ENCODE peak calls at places on chromosomes 6 and 20, in four cellular contexts. M, U, E and R are unnamed samples.

GRCh38 chr20:2998728-2999127 is 44.7 kb upstream of the GNRH2 start:
- DNase-seq in M (no peak), U (no peak), E (no peak), R (no peak)

GRCh38 chr20:2042400-2042799 is 48.5 kb upstream of the PDYN start:
- DNase-seq in M (no peak), U (no peak), E (no peak), R (no peak)

GRCh38 chr20:62770111-62770910 is 26.0 kb upstream of the MRGBP start:
- DNase-seq in M (no peak), U (no peak), E (no peak), R (no peak)

GRCh38 chr6:154112181-154112809 is 73.3 kb downstream of the OPRM1 start:
- DNase-seq in M (no peak), U (no peak), E (no peak), R (no peak)

GRCh38 chr6:30754631-30755030 is 10.3 kb upstream of the IER3 start:
- DNase-seq in M (no peak), U (no peak), E (no peak), R (no peak)

GRCh38 chr20:31909253-31910070 is 39.0 kb downstream of the TTLL9 start:
- DNase-seq in M (no peak), U (no peak), E (no peak), R (no peak)

GRCh38 chr20:40489886-40490285 is 199.2 kb downstream of the MAFB start:
- DNase-seq in M (no peak), U (no peak), E (no peak), R (no peak)

GRCh38 chr20:49887251-49887827 is 28.0 kb downstream of the SPATA2 start:
- DNase-seq in M (no peak), U (no peak), E (no peak), R (no peak)

GRCh38 chr6:44043036-44043478 is 84.2 kb downstream of the MRPL14 start:
- DNase-seq in M (no peak), U (no peak), E (no peak), R (no peak)

GRCh38 chr20:36097331-36097730 is 57.2 kb upstream of the EPB41L1 start:
- DNase-seq in M (no peak), U (no peak), E (no peak), R (no peak)

GRCh38 chr6:169807699-169808607 is 56.5 kb downstream of the ERMARD start:
- DNase-seq in M (no peak), U (no peak), E (no peak), R (no peak)

GRCh38 chr6:104087765-104088164 is 772.0 kb downstream of the HACE1 start:
- DNase-seq in M (no peak), U (no peak), E (no peak), R (no peak)

GRCh38 chr20:47405775-47406325 is 49.4 kb upstream of the ZMYND8 start:
- DNase-seq in M (no peak), U (no peak), E (no peak), R (no peak)

GRCh38 chr6:135129139-135129867 is 51.8 kb upstream of the MYB start:
- DNase-seq in M (no peak), U (no peak), E (no peak), R (no peak)

GRCh38 chr20:50475879-50476292 is 34.3 kb upstream of the PTPN1 start:
- DNase-seq in M (no peak), U (peak), E (no peak), R (no peak)

GRCh38 chr20:3847419-3847940 is 846 bp downstream of the MAVS start:
- DNase-seq in M (no peak), U (no peak), E (no peak), R (peak)

GRCh38 chr6:66838764-66839163 is 1131.7 kb upstream of the EYS start:
- DNase-seq in M (no peak), U (no peak), E (no peak), R (no peak)

GRCh38 chr6:151784441-151785214 is 22.9 kb upstream of the ESR1 start:
- DNase-seq in M (no peak), U (no peak), E (no peak), R (no peak)

GRCh38 chr6:132359891-132360290 is 41.4 kb downstream of the MOXD1 start:
- DNase-seq in M (no peak), U (no peak), E (no peak), R (no peak)

GRCh38 chr6:87155920-87156600 is 695 bp downstream of the ZNF292 start:
- DNase-seq in M (peak), U (peak), E (peak), R (no peak)

GRCh38 chr20:36355469-36356171 is 49.5 kb downstream of the DLGAP4 start:
- DNase-seq in M (no peak), U (no peak), E (no peak), R (no peak)

GRCh38 chr6:38027685-38028373 is 208.3 kb downstream of the ZFAND3 start:
- DNase-seq in M (no peak), U (no peak), E (no peak), R (no peak)

GRCh38 chr6:52605610-52606185 is 28.8 kb upstream of the TRAM2 start:
- DNase-seq in M (no peak), U (no peak), E (no peak), R (no peak)

GRCh38 chr6:170289971-170290305 is 940 bp downstream of the DLL1 start:
- DNase-seq in M (peak), U (no peak), E (peak), R (no peak)

GRCh38 chr6:26064619-26065257 is 22.5 kb upstream of the HFE start:
- DNase-seq in M (peak), U (peak), E (no peak), R (no peak)

GRCh38 chr20:45342863-45343444 is 5.3 kb downstream of the SDC4 start:
- DNase-seq in M (no peak), U (no peak), E (no peak), R (no peak)

GRCh38 chr20:41082306-41082705 is 53.7 kb downstream of the TOP1 start:
- DNase-seq in M (no peak), U (no peak), E (no peak), R (no peak)

GRCh38 chr20:41553142-41553879 is 64.9 kb downstream of the CHD6 start:
- DNase-seq in M (no peak), U (no peak), E (no peak), R (no peak)

GRCh38 chr20:44911264-44911921 is 1.5 kb downstream of the PABPC1L start:
- DNase-seq in M (no peak), U (peak), E (peak), R (no peak)

GRCh38 chr6:97316982-97317381 is 34.0 kb upstream of the MMS22L start:
- DNase-seq in M (no peak), U (no peak), E (no peak), R (no peak)

GRCh38 chr6:44009425-44010321 is 117.6 kb downstream of the MRPL14 start:
- DNase-seq in M (no peak), U (peak), E (no peak), R (no peak)

GRCh38 chr6:1267790-1268762 is 43.8 kb upstream of the FOXQ1 start:
- DNase-seq in M (no peak), U (no peak), E (no peak), R (no peak)